ENCODE peak calls at places on chromosomes 13 and 19, in nine cellular contexts. One of them, this sample, is unnamed.

GRCh38 chr19:17725422-17726078 is 6.3 kb downstream of the MAP1S start:
- DNase-seq in smooth muscle cell of the brain vasculature: no peak
- DNase-seq in amniotic stem cell: no peak
- DNase-seq in B cell: peak; percentile 73
- DNase-seq in activated T-cell treated with anti-CD3 and anti-CD28 coated beads for 1 hour: no peak
- DNase-seq in thoracic aorta: no peak
- DNase-seq in stimulated activated CD4-positive, alpha-beta T cell treated with anti-CD3 and anti-CD28 coated beads, Interleukin-4, amount 100 ng/mL, for 48 hours: no peak
- DNase-seq in CD14-positive monocyte: no peak
- DNase-seq in AG09319: no peak
- DNase-seq in this sample: no peak

GRCh38 chr13:102195566-102196462 is 206.0 kb downstream of the FGF14 start:
- DNase-seq in smooth muscle cell of the brain vasculature: no peak
- DNase-seq in amniotic stem cell: no peak
- DNase-seq in B cell: no peak
- DNase-seq in activated T-cell treated with anti-CD3 and anti-CD28 coated beads for 1 hour: no peak
- DNase-seq in thoracic aorta: no peak
- DNase-seq in stimulated activated CD4-positive, alpha-beta T cell treated with anti-CD3 and anti-CD28 coated beads, Interleukin-4, amount 100 ng/mL, for 48 hours: no peak
- DNase-seq in CD14-positive monocyte: no peak
- DNase-seq in AG09319: no peak
- DNase-seq in this sample: no peak

GRCh38 chr13:75468098-75468497 is 13.9 kb downstream of the TBC1D4 start:
- DNase-seq in smooth muscle cell of the brain vasculature: no peak
- DNase-seq in amniotic stem cell: no peak
- DNase-seq in B cell: no peak
- DNase-seq in activated T-cell treated with anti-CD3 and anti-CD28 coated beads for 1 hour: no peak
- DNase-seq in thoracic aorta: no peak
- DNase-seq in stimulated activated CD4-positive, alpha-beta T cell treated with anti-CD3 and anti-CD28 coated beads, Interleukin-4, amount 100 ng/mL, for 48 hours: no peak
- DNase-seq in CD14-positive monocyte: no peak
- DNase-seq in AG09319: no peak
- DNase-seq in this sample: no peak

GRCh38 chr13:78595458-78595818 is 7.9 kb downstream of the POU4F1 start:
- DNase-seq in smooth muscle cell of the brain vasculature: no peak
- DNase-seq in amniotic stem cell: no peak
- DNase-seq in B cell: peak; percentile 23
- DNase-seq in activated T-cell treated with anti-CD3 and anti-CD28 coated beads for 1 hour: no peak
- DNase-seq in thoracic aorta: no peak
- DNase-seq in stimulated activated CD4-positive, alpha-beta T cell treated with anti-CD3 and anti-CD28 coated beads, Interleukin-4, amount 100 ng/mL, for 48 hours: no peak
- DNase-seq in CD14-positive monocyte: no peak
- DNase-seq in AG09319: no peak
- DNase-seq in this sample: no peak

GRCh38 chr19:3292958-3293529 is 68.6 kb downstream of the CELF5 start:
- DNase-seq in smooth muscle cell of the brain vasculature: no peak
- DNase-seq in amniotic stem cell: no peak
- DNase-seq in B cell: peak; percentile 36
- DNase-seq in activated T-cell treated with anti-CD3 and anti-CD28 coated beads for 1 hour: no peak
- DNase-seq in thoracic aorta: no peak
- DNase-seq in stimulated activated CD4-positive, alpha-beta T cell treated with anti-CD3 and anti-CD28 coated beads, Interleukin-4, amount 100 ng/mL, for 48 hours: no peak
- DNase-seq in CD14-positive monocyte: no peak
- DNase-seq in AG09319: no peak
- DNase-seq in this sample: no peak

GRCh38 chr19:13043285-13043684 is 48.0 kb downstream of the NFIX start:
- DNase-seq in smooth muscle cell of the brain vasculature: no peak
- DNase-seq in amniotic stem cell: no peak
- DNase-seq in B cell: no peak
- DNase-seq in activated T-cell treated with anti-CD3 and anti-CD28 coated beads for 1 hour: no peak
- DNase-seq in thoracic aorta: no peak
- DNase-seq in stimulated activated CD4-positive, alpha-beta T cell treated with anti-CD3 and anti-CD28 coated beads, Interleukin-4, amount 100 ng/mL, for 48 hours: no peak
- DNase-seq in CD14-positive monocyte: no peak
- DNase-seq in AG09319: no peak
- DNase-seq in this sample: no peak

GRCh38 chr19:55368701-55369563 is 1.3 kb downstream of the IL11 start:
- DNase-seq in smooth muscle cell of the brain vasculature: no peak
- DNase-seq in amniotic stem cell: peak; percentile 27
- DNase-seq in B cell: peak; percentile 86
- DNase-seq in activated T-cell treated with anti-CD3 and anti-CD28 coated beads for 1 hour: no peak
- DNase-seq in thoracic aorta: no peak
- DNase-seq in stimulated activated CD4-positive, alpha-beta T cell treated with anti-CD3 and anti-CD28 coated beads, Interleukin-4, amount 100 ng/mL, for 48 hours: no peak
- DNase-seq in CD14-positive monocyte: no peak
- DNase-seq in AG09319: no peak
- DNase-seq in this sample: no peak

GRCh38 chr13:79194272-79194671 is 211.8 kb downstream of the RBM26 start:
- DNase-seq in smooth muscle cell of the brain vasculature: no peak
- DNase-seq in amniotic stem cell: no peak
- DNase-seq in B cell: peak; percentile 45
- DNase-seq in activated T-cell treated with anti-CD3 and anti-CD28 coated beads for 1 hour: no peak
- DNase-seq in thoracic aorta: no peak
- DNase-seq in stimulated activated CD4-positive, alpha-beta T cell treated with anti-CD3 and anti-CD28 coated beads, Interleukin-4, amount 100 ng/mL, for 48 hours: no peak
- DNase-seq in CD14-positive monocyte: no peak
- DNase-seq in AG09319: no peak
- DNase-seq in this sample: no peak

GRCh38 chr19:55410168-55410567 is 2.6 kb upstream of the UBE2S start:
- DNase-seq in smooth muscle cell of the brain vasculature: no peak
- DNase-seq in amniotic stem cell: no peak
- DNase-seq in B cell: no peak
- DNase-seq in activated T-cell treated with anti-CD3 and anti-CD28 coated beads for 1 hour: no peak
- DNase-seq in thoracic aorta: no peak
- DNase-seq in stimulated activated CD4-positive, alpha-beta T cell treated with anti-CD3 and anti-CD28 coated beads, Interleukin-4, amount 100 ng/mL, for 48 hours: no peak
- DNase-seq in CD14-positive monocyte: no peak
- DNase-seq in AG09319: no peak
- DNase-seq in this sample: no peak

GRCh38 chr13:60338754-60339153 is 58.3 kb upstream of the TDRD3 start:
- DNase-seq in smooth muscle cell of the brain vasculature: no peak
- DNase-seq in amniotic stem cell: no peak
- DNase-seq in B cell: no peak
- DNase-seq in activated T-cell treated with anti-CD3 and anti-CD28 coated beads for 1 hour: no peak
- DNase-seq in thoracic aorta: no peak
- DNase-seq in stimulated activated CD4-positive, alpha-beta T cell treated with anti-CD3 and anti-CD28 coated beads, Interleukin-4, amount 100 ng/mL, for 48 hours: no peak
- DNase-seq in CD14-positive monocyte: no peak
- DNase-seq in AG09319: no peak
- DNase-seq in this sample: no peak

GRCh38 chr13:113660066-113660465 is 2.1 kb upstream of the ATP4B start:
- DNase-seq in smooth muscle cell of the brain vasculature: no peak
- DNase-seq in amniotic stem cell: no peak
- DNase-seq in B cell: no peak
- DNase-seq in activated T-cell treated with anti-CD3 and anti-CD28 coated beads for 1 hour: no peak
- DNase-seq in thoracic aorta: no peak
- DNase-seq in stimulated activated CD4-positive, alpha-beta T cell treated with anti-CD3 and anti-CD28 coated beads, Interleukin-4, amount 100 ng/mL, for 48 hours: no peak
- DNase-seq in CD14-positive monocyte: no peak
- DNase-seq in AG09319: no peak
- DNase-seq in this sample: no peak

GRCh38 chr19:52665047-52665446 is 26.9 kb upstream of the ZNF83 start:
- DNase-seq in smooth muscle cell of the brain vasculature: no peak
- DNase-seq in amniotic stem cell: no peak
- DNase-seq in B cell: no peak
- DNase-seq in activated T-cell treated with anti-CD3 and anti-CD28 coated beads for 1 hour: no peak
- DNase-seq in thoracic aorta: no peak
- DNase-seq in stimulated activated CD4-positive, alpha-beta T cell treated with anti-CD3 and anti-CD28 coated beads, Interleukin-4, amount 100 ng/mL, for 48 hours: no peak
- DNase-seq in CD14-positive monocyte: no peak
- DNase-seq in AG09319: no peak
- DNase-seq in this sample: no peak

GRCh38 chr13:99322297-99323103 is 15.3 kb upstream of the GPR183 start:
- DNase-seq in smooth muscle cell of the brain vasculature: no peak
- DNase-seq in amniotic stem cell: peak; percentile 49
- DNase-seq in B cell: no peak
- DNase-seq in activated T-cell treated with anti-CD3 and anti-CD28 coated beads for 1 hour: no peak
- DNase-seq in thoracic aorta: no peak
- DNase-seq in stimulated activated CD4-positive, alpha-beta T cell treated with anti-CD3 and anti-CD28 coated beads, Interleukin-4, amount 100 ng/mL, for 48 hours: no peak
- DNase-seq in CD14-positive monocyte: no peak
- DNase-seq in AG09319: peak; percentile 38
- DNase-seq in this sample: no peak

GRCh38 chr13:105334211-105334610 is 1201.3 kb downstream of the EFNB2 start:
- DNase-seq in smooth muscle cell of the brain vasculature: no peak
- DNase-seq in amniotic stem cell: peak; percentile 14
- DNase-seq in B cell: no peak
- DNase-seq in activated T-cell treated with anti-CD3 and anti-CD28 coated beads for 1 hour: no peak
- DNase-seq in thoracic aorta: no peak
- DNase-seq in stimulated activated CD4-positive, alpha-beta T cell treated with anti-CD3 and anti-CD28 coated beads, Interleukin-4, amount 100 ng/mL, for 48 hours: no peak
- DNase-seq in CD14-positive monocyte: no peak
- DNase-seq in AG09319: no peak
- DNase-seq in this sample: no peak

GRCh38 chr13:37747071-37747612 is 122.4 kb downstream of the TRPC4 start:
- DNase-seq in smooth muscle cell of the brain vasculature: peak; percentile 32
- DNase-seq in amniotic stem cell: peak; percentile 79
- DNase-seq in B cell: no peak
- DNase-seq in activated T-cell treated with anti-CD3 and anti-CD28 coated beads for 1 hour: no peak
- DNase-seq in thoracic aorta: no peak
- DNase-seq in stimulated activated CD4-positive, alpha-beta T cell treated with anti-CD3 and anti-CD28 coated beads, Interleukin-4, amount 100 ng/mL, for 48 hours: no peak
- DNase-seq in CD14-positive monocyte: no peak
- DNase-seq in AG09319: peak; percentile 7
- DNase-seq in this sample: no peak

GRCh38 chr19:57227461-57227860 is 3.4 kb upstream of the AURKC start:
- DNase-seq in smooth muscle cell of the brain vasculature: no peak
- DNase-seq in amniotic stem cell: no peak
- DNase-seq in B cell: no peak
- DNase-seq in activated T-cell treated with anti-CD3 and anti-CD28 coated beads for 1 hour: no peak
- DNase-seq in thoracic aorta: no peak
- DNase-seq in stimulated activated CD4-positive, alpha-beta T cell treated with anti-CD3 and anti-CD28 coated beads, Interleukin-4, amount 100 ng/mL, for 48 hours: no peak
- DNase-seq in CD14-positive monocyte: no peak
- DNase-seq in AG09319: no peak
- DNase-seq in this sample: no peak

GRCh38 chr13:72990883-72991282 is 67.9 kb upstream of the KLF5 start:
- DNase-seq in smooth muscle cell of the brain vasculature: no peak
- DNase-seq in amniotic stem cell: no peak
- DNase-seq in B cell: no peak
- DNase-seq in activated T-cell treated with anti-CD3 and anti-CD28 coated beads for 1 hour: no peak
- DNase-seq in thoracic aorta: no peak
- DNase-seq in stimulated activated CD4-positive, alpha-beta T cell treated with anti-CD3 and anti-CD28 coated beads, Interleukin-4, amount 100 ng/mL, for 48 hours: no peak
- DNase-seq in CD14-positive monocyte: no peak
- DNase-seq in AG09319: no peak
- DNase-seq in this sample: no peak

GRCh38 chr13:37621811-37622361 is 23.3 kb upstream of the POSTN start:
- DNase-seq in smooth muscle cell of the brain vasculature: no peak
- DNase-seq in amniotic stem cell: no peak
- DNase-seq in B cell: no peak
- DNase-seq in activated T-cell treated with anti-CD3 and anti-CD28 coated beads for 1 hour: no peak
- DNase-seq in thoracic aorta: no peak
- DNase-seq in stimulated activated CD4-positive, alpha-beta T cell treated with anti-CD3 and anti-CD28 coated beads, Interleukin-4, amount 100 ng/mL, for 48 hours: no peak
- DNase-seq in CD14-positive monocyte: no peak
- DNase-seq in AG09319: peak; percentile 61
- DNase-seq in this sample: no peak

GRCh38 chr13:40064723-40065122 is 409.3 kb downstream of the COG6 start:
- DNase-seq in smooth muscle cell of the brain vasculature: peak; percentile 35
- DNase-seq in amniotic stem cell: no peak
- DNase-seq in B cell: no peak
- DNase-seq in activated T-cell treated with anti-CD3 and anti-CD28 coated beads for 1 hour: no peak
- DNase-seq in thoracic aorta: peak; percentile 44
- DNase-seq in stimulated activated CD4-positive, alpha-beta T cell treated with anti-CD3 and anti-CD28 coated beads, Interleukin-4, amount 100 ng/mL, for 48 hours: no peak
- DNase-seq in CD14-positive monocyte: no peak
- DNase-seq in AG09319: peak; percentile 19
- DNase-seq in this sample: no peak

GRCh38 chr13:59345316-59345715 is 818.4 kb downstream of the DIAPH3 start:
- DNase-seq in smooth muscle cell of the brain vasculature: peak; percentile 46
- DNase-seq in amniotic stem cell: no peak
- DNase-seq in B cell: no peak
- DNase-seq in activated T-cell treated with anti-CD3 and anti-CD28 coated beads for 1 hour: no peak
- DNase-seq in thoracic aorta: no peak
- DNase-seq in stimulated activated CD4-positive, alpha-beta T cell treated with anti-CD3 and anti-CD28 coated beads, Interleukin-4, amount 100 ng/mL, for 48 hours: no peak
- DNase-seq in CD14-positive monocyte: no peak
- DNase-seq in AG09319: no peak
- DNase-seq in this sample: no peak

GRCh38 chr13:63081400-63082014 is 1665.9 kb upstream of the PCDH20 start:
- DNase-seq in smooth muscle cell of the brain vasculature: no peak
- DNase-seq in amniotic stem cell: no peak
- DNase-seq in B cell: no peak
- DNase-seq in activated T-cell treated with anti-CD3 and anti-CD28 coated beads for 1 hour: no peak
- DNase-seq in thoracic aorta: no peak
- DNase-seq in stimulated activated CD4-positive, alpha-beta T cell treated with anti-CD3 and anti-CD28 coated beads, Interleukin-4, amount 100 ng/mL, for 48 hours: no peak
- DNase-seq in CD14-positive monocyte: no peak
- DNase-seq in AG09319: no peak
- DNase-seq in this sample: no peak

GRCh38 chr19:50624949-50625600 is 14.6 kb downstream of the SYT3 start:
- DNase-seq in smooth muscle cell of the brain vasculature: no peak
- DNase-seq in amniotic stem cell: no peak
- DNase-seq in B cell: no peak
- DNase-seq in activated T-cell treated with anti-CD3 and anti-CD28 coated beads for 1 hour: no peak
- DNase-seq in thoracic aorta: no peak
- DNase-seq in stimulated activated CD4-positive, alpha-beta T cell treated with anti-CD3 and anti-CD28 coated beads, Interleukin-4, amount 100 ng/mL, for 48 hours: no peak
- DNase-seq in CD14-positive monocyte: no peak
- DNase-seq in AG09319: no peak
- DNase-seq in this sample: no peak

This sample was measured in effector CD8-positive, alpha-beta T cell.